ENCODE peak calls at places on chromosomes 7 and 10, in six cellular contexts. A, F, T, D, X and J are unnamed samples.

GRCh38 chr7:110534241-110534931 is 556.5 kb upstream of the LRRN3 start:
- DNase-seq in A (no peak), F (peak), T (peak), D (no peak), X (peak), J (no peak)

GRCh38 chr7:114663502-114663901 is 248.9 kb downstream of the FOXP2 start:
- DNase-seq in A (no peak), F (no peak), T (peak), D (peak), X (no peak), J (peak)

GRCh38 chr7:22255834-22256233 is 101.1 kb downstream of the RAPGEF5 start:
- DNase-seq in A (no peak), F (no peak), T (no peak), D (no peak), X (no peak), J (no peak)

GRCh38 chr10:133314911-133315310 is 6.2 kb downstream of the ZNF511 start:
- DNase-seq in A (no peak), F (no peak), T (no peak), D (no peak), X (no peak), J (no peak)

GRCh38 chr7:148264933-148265557 is 325.5 kb upstream of the C7orf33 start:
- DNase-seq in A (no peak), F (peak), T (peak), D (no peak), X (peak), J (peak)

GRCh38 chr10:130080461-130080814 is 30.2 kb downstream of the C10orf143 start:
- DNase-seq in A (no peak), F (no peak), T (no peak), D (no peak), X (no peak), J (no peak)

GRCh38 chr10:63273575-63273974 is 140.4 kb downstream of the NRBF2 start:
- DNase-seq in A (no peak), F (no peak), T (peak), D (no peak), X (peak), J (no peak)

GRCh38 chr10:124912052-124912435 is 29.9 kb upstream of the ZRANB1 start:
- DNase-seq in A (no peak), F (no peak), T (no peak), D (no peak), X (no peak), J (no peak)

GRCh38 chr7:22549667-22550513 is 49.9 kb upstream of the STEAP1B start:
- DNase-seq in A (no peak), F (no peak), T (peak), D (no peak), X (no peak), J (no peak)

GRCh38 chr7:73431041-73431835 is 2.3 kb upstream of the FZD9 start:
- DNase-seq in A (no peak), F (no peak), T (no peak), D (no peak), X (no peak), J (no peak)

GRCh38 chr7:78260826-78261225 is 462.3 kb downstream of the PHTF2 start:
- DNase-seq in A (no peak), F (no peak), T (peak), D (peak), X (peak), J (no peak)

GRCh38 chr7:99791021-99791420 is 7.0 kb upstream of the CYP3A4 start:
- DNase-seq in A (no peak), F (no peak), T (peak), D (peak), X (peak), J (no peak)

GRCh38 chr10:114987995-114988394 is 50.0 kb downstream of the TRUB1 start:
- DNase-seq in A (no peak), F (no peak), T (peak), D (peak), X (peak), J (no peak)

GRCh38 chr10:103334567-103334966 is 16.4 kb downstream of the PCGF6 start:
- DNase-seq in A (no peak), F (no peak), T (no peak), D (no peak), X (no peak), J (no peak)

GRCh38 chr10:36634916-36635315 is 490.5 kb upstream of the ANKRD30A start:
- DNase-seq in A (no peak), F (no peak), T (peak), D (peak), X (peak), J (peak)

GRCh38 chr10:121900443-121901174 is 27.2 kb downstream of the ATE1 start:
- DNase-seq in A (no peak), F (no peak), T (peak), D (no peak), X (peak), J (peak)

GRCh38 chr7:123876557-123877256 is 31.7 kb downstream of the HYAL4 start:
- DNase-seq in A (no peak), F (no peak), T (no peak), D (no peak), X (no peak), J (no peak)

GRCh38 chr7:79051915-79052314 is 401.6 kb downstream of the MAGI2 start:
- DNase-seq in A (no peak), F (no peak), T (peak), D (no peak), X (peak), J (no peak)

GRCh38 chr10:72068901-72069446 is 19.4 kb downstream of the SPOCK2 start:
- DNase-seq in A (peak), F (no peak), T (no peak), D (no peak), X (no peak), J (no peak)

GRCh38 chr10:108465871-108466641 is 1301.5 kb upstream of the SORCS1 start:
- DNase-seq in A (peak), F (no peak), T (no peak), D (no peak), X (no peak), J (no peak)

GRCh38 chr7:107691713-107692112 is 31.1 kb downstream of the SLC26A4 start:
- DNase-seq in A (no peak), F (no peak), T (peak), D (no peak), X (peak), J (peak)

GRCh38 chr10:27446091-27446918 is 57.8 kb upstream of the RAB18 start:
- DNase-seq in A (no peak), F (no peak), T (peak), D (peak), X (peak), J (no peak)

GRCh38 chr10:61606971-61607907 is 55.5 kb upstream of the CABCOCO1 start:
- DNase-seq in A (no peak), F (no peak), T (no peak), D (no peak), X (peak), J (no peak)
- TF ChIP-seq CTCF in A (peak), F (peak), T (peak), D (peak), X (peak), J (peak)

DNA sequence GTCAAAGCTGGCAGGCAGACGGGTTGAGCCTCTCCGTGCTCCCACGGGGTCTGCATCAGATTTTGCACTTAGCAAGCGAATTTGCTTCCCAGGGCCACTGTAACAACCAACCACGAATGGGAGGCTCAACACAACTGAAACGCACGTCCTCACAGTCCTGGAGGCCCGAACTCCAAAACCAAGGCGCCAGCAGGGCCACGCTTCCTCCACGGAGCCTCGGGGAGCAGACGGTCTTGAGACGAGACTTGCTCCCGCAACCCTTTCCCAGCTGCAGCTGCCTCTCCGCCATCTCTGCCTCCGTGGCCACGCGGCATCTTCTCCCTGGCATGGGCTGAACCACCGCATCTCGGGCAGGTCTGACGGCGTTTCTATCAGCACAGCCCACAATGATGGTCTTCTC is 30.2 kb upstream of the INSIG1 start:
- DNase-seq in A (no peak), F (no peak), T (no peak), D (no peak), X (no peak), J (no peak)
- H3K4me3 ChIP-seq in A (no peak), F (no peak), T (no peak), D (no peak), X (no peak), J (no peak)

GRCh38 chr10:80699602-80700039 is 161.9 kb downstream of the SH2D4B start:
- DNase-seq in A (peak), F (peak), T (peak), D (peak), X (peak), J (peak)
- TF ChIP-seq CTCF in A (peak), F (peak), T (peak), D (peak), X (peak), J (peak)

DNA sequence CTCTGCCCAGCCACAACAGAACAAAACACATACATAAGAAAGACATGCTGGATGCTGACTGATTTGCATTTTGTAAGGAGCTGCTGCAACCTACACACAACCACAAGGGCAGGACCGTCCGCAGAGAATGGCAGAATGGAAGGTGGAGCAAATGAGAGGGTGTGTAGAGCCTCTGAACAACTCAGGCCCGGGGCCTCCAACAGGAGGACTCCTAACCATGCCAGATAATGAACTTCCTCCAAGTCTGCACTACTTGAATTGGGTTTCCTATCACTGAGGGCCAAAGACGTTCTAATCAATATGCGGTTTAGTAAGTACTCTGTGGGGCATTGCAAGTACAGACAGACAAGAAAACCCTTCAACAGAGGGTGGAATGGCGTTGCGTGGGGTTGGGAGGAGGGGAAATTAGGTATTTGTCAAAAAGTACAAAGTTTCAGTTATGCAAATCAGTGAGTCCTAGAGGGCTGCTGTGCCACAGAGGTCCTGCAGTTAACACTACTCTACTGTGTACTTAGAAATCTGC is 14.6 kb downstream of the VOPP1 start:
- DNase-seq in A (no peak), F (no peak), T (no peak), D (no peak), X (no peak), J (no peak)
- H3K4me3 ChIP-seq in A (no peak), F (no peak), T (no peak), D (no peak), X (no peak), J (no peak)

GRCh38 chr7:33982425-33982786 is 77.1 kb downstream of the BMPER start:
- DNase-seq in A (no peak), F (no peak), T (peak), D (no peak), X (peak), J (no peak)
- TF ChIP-seq CTCF in A (no peak), F (no peak), T (peak), D (peak), X (peak), J (peak)

GRCh38 chr7:151062399-151063211 is 3.2 kb downstream of the SLC4A2 start:
- DNase-seq in A (no peak), F (no peak), T (peak), D (no peak), X (peak), J (no peak)
- H3K4me3 ChIP-seq in A (no peak), F (no peak), T (no peak), D (peak), X (peak), J (peak)

GRCh38 chr10:70534281-70534680 is 55.7 kb downstream of the PALD1 start:
- DNase-seq in A (no peak), F (no peak), T (no peak), D (no peak), X (no peak), J (no peak)

GRCh38 chr10:70530315-70530714 is 51.7 kb downstream of the PALD1 start:
- DNase-seq in A (no peak), F (no peak), T (no peak), D (no peak), X (no peak), J (no peak)

GRCh38 chr10:70535451-70535850 is 56.9 kb downstream of the PALD1 start:
- DNase-seq in A (no peak), F (no peak), T (no peak), D (no peak), X (no peak), J (no peak)

GRCh38 chr10:70533189-70533558 is 54.6 kb downstream of the PALD1 start:
- DNase-seq in A (no peak), F (no peak), T (no peak), D (no peak), X (no peak), J (no peak)

GRCh38 chr10:70532554-70533188 is 54.1 kb downstream of the PALD1 start:
- DNase-seq in A (no peak), F (no peak), T (no peak), D (no peak), X (no peak), J (no peak)
- TF ChIP-seq CTCF in A (no peak), F (no peak), T (no peak), D (no peak), X (no peak), J (no peak)

DNA sequence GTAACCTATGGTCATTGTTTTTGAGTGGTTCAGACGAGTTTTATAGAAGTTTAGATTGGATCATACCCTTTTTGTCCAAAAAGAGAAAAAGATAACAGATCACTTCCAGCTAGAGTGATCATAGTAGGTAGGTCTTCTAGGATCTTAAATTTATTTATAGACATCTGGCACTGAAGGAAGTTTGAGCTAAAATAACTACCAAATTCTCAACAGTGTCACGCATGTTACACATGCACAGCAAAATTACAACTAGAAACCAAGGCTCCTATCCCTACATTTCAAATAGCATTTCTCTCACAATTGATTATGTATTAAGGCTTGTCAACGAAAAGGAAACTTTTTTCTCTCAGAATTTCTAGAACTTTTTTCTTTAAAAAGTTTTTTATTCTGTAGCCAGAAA is 2.3 kb downstream of the CALU start:
- DNase-seq in A (no peak), F (no peak), T (no peak), D (no peak), X (no peak), J (no peak)
- H3K4me3 ChIP-seq in A (no peak), F (no peak), T (no peak), D (peak), X (peak), J (peak)

GRCh38 chr7:108722561-108722960 is 152.9 kb downstream of the DNAJB9 start:
- DNase-seq in A (no peak), F (no peak), T (no peak), D (no peak), X (no peak), J (no peak)
- TF ChIP-seq CTCF in A (no peak), F (no peak), T (no peak), D (no peak), X (no peak), J (no peak)

GRCh38 chr10:116723428-116724281 is 18.7 kb downstream of the HSPA12A start:
- DNase-seq in A (no peak), F (peak), T (no peak), D (no peak), X (no peak), J (no peak)
- H3K4me3 ChIP-seq in A (no peak), F (no peak), T (no peak), D (no peak), X (no peak), J (no peak)